ENCODE peak calls at places on chromosomes 11 and 22, in six cellular contexts. One of them, this sample, is unnamed.

GRCh38 chr11:10744206-10744605 is 6.8 kb upstream of the CTR9 start:
- DNase-seq in NCI-H1417: no peak
- DNase-seq in NCI-H1436: no peak
- DNase-seq in stimulated activated CD4-positive, alpha-beta T cell treated with anti-CD3 and anti-CD28 coated beads, Interleukin-15, amount 100 ng/mL, for 1 hour: no peak
- DNase-seq in SJSA1: no peak
- DNase-seq in SHP77 treated with DMSO at 0.1 percent for 48 hours: no peak
- DNase-seq in this sample: no peak

GRCh38 chr11:116207349-116207748 is 565.4 kb downstream of the BUD13 start:
- DNase-seq in NCI-H1417: peak
- DNase-seq in NCI-H1436: peak
- DNase-seq in stimulated activated CD4-positive, alpha-beta T cell treated with anti-CD3 and anti-CD28 coated beads, Interleukin-15, amount 100 ng/mL, for 1 hour: no peak
- DNase-seq in SJSA1: no peak
- DNase-seq in SHP77 treated with DMSO at 0.1 percent for 48 hours: no peak
- DNase-seq in this sample: no peak

GRCh38 chr11:7473702-7474101 is 11.6 kb upstream of the OLFML1 start:
- DNase-seq in NCI-H1417: no peak
- DNase-seq in NCI-H1436: no peak
- DNase-seq in stimulated activated CD4-positive, alpha-beta T cell treated with anti-CD3 and anti-CD28 coated beads, Interleukin-15, amount 100 ng/mL, for 1 hour: no peak
- DNase-seq in SJSA1: no peak
- DNase-seq in SHP77 treated with DMSO at 0.1 percent for 48 hours: no peak
- DNase-seq in this sample: no peak

GRCh38 chr11:118343248-118343647 is 743 bp upstream of the CD3D start:
- DNase-seq in NCI-H1417: no peak
- DNase-seq in NCI-H1436: no peak
- DNase-seq in stimulated activated CD4-positive, alpha-beta T cell treated with anti-CD3 and anti-CD28 coated beads, Interleukin-15, amount 100 ng/mL, for 1 hour: no peak
- DNase-seq in SJSA1: no peak
- DNase-seq in SHP77 treated with DMSO at 0.1 percent for 48 hours: no peak
- DNase-seq in this sample: no peak

GRCh38 chr11:17506942-17507341 is 30.3 kb upstream of the ABCC8 start:
- DNase-seq in NCI-H1417: no peak
- DNase-seq in NCI-H1436: no peak
- DNase-seq in stimulated activated CD4-positive, alpha-beta T cell treated with anti-CD3 and anti-CD28 coated beads, Interleukin-15, amount 100 ng/mL, for 1 hour: no peak
- DNase-seq in SJSA1: no peak
- DNase-seq in SHP77 treated with DMSO at 0.1 percent for 48 hours: no peak
- DNase-seq in this sample: no peak

GRCh38 chr22:35477911-35478582 is 62.6 kb upstream of the RASD2 start:
- DNase-seq in NCI-H1417: peak
- DNase-seq in NCI-H1436: peak
- DNase-seq in stimulated activated CD4-positive, alpha-beta T cell treated with anti-CD3 and anti-CD28 coated beads, Interleukin-15, amount 100 ng/mL, for 1 hour: no peak
- DNase-seq in SJSA1: peak
- DNase-seq in SHP77 treated with DMSO at 0.1 percent for 48 hours: peak
- DNase-seq in this sample: peak

GRCh38 chr11:102239906-102240305 is 77.4 kb upstream of the BIRC3 start:
- DNase-seq in NCI-H1417: no peak
- DNase-seq in NCI-H1436: no peak
- DNase-seq in stimulated activated CD4-positive, alpha-beta T cell treated with anti-CD3 and anti-CD28 coated beads, Interleukin-15, amount 100 ng/mL, for 1 hour: no peak
- DNase-seq in SJSA1: no peak
- DNase-seq in SHP77 treated with DMSO at 0.1 percent for 48 hours: no peak
- DNase-seq in this sample: no peak

GRCh38 chr22:17786435-17787158 is 12.3 kb upstream of the BID start:
- DNase-seq in NCI-H1417: peak
- DNase-seq in NCI-H1436: no peak
- DNase-seq in stimulated activated CD4-positive, alpha-beta T cell treated with anti-CD3 and anti-CD28 coated beads, Interleukin-15, amount 100 ng/mL, for 1 hour: no peak
- DNase-seq in SJSA1: no peak
- DNase-seq in SHP77 treated with DMSO at 0.1 percent for 48 hours: no peak
- DNase-seq in this sample: peak

GRCh38 chr11:12762283-12762682 is 88.1 kb downstream of the TEAD1 start:
- DNase-seq in NCI-H1417: no peak
- DNase-seq in NCI-H1436: no peak
- DNase-seq in stimulated activated CD4-positive, alpha-beta T cell treated with anti-CD3 and anti-CD28 coated beads, Interleukin-15, amount 100 ng/mL, for 1 hour: no peak
- DNase-seq in SJSA1: no peak
- DNase-seq in SHP77 treated with DMSO at 0.1 percent for 48 hours: no peak
- DNase-seq in this sample: no peak

GRCh38 chr11:8241373-8242112 is 22.1 kb downstream of the LMO1 start:
- DNase-seq in NCI-H1417: no peak
- DNase-seq in NCI-H1436: no peak
- DNase-seq in stimulated activated CD4-positive, alpha-beta T cell treated with anti-CD3 and anti-CD28 coated beads, Interleukin-15, amount 100 ng/mL, for 1 hour: no peak
- DNase-seq in SJSA1: no peak
- DNase-seq in SHP77 treated with DMSO at 0.1 percent for 48 hours: no peak
- DNase-seq in this sample: no peak

GRCh38 chr11:86193297-86194095 is 51.1 kb upstream of the EED start:
- DNase-seq in NCI-H1417: peak
- DNase-seq in NCI-H1436: peak
- DNase-seq in stimulated activated CD4-positive, alpha-beta T cell treated with anti-CD3 and anti-CD28 coated beads, Interleukin-15, amount 100 ng/mL, for 1 hour: peak
- DNase-seq in SJSA1: peak
- DNase-seq in SHP77 treated with DMSO at 0.1 percent for 48 hours: peak
- DNase-seq in this sample: peak

GRCh38 chr11:95289378-95289777 is 58.4 kb upstream of the SESN3 start:
- DNase-seq in NCI-H1417: no peak
- DNase-seq in NCI-H1436: no peak
- DNase-seq in stimulated activated CD4-positive, alpha-beta T cell treated with anti-CD3 and anti-CD28 coated beads, Interleukin-15, amount 100 ng/mL, for 1 hour: no peak
- DNase-seq in SJSA1: no peak
- DNase-seq in SHP77 treated with DMSO at 0.1 percent for 48 hours: no peak
- DNase-seq in this sample: no peak

GRCh38 chr22:48708558-48709245 is 1119.0 kb downstream of the BRD1 start:
- DNase-seq in NCI-H1417: no peak
- DNase-seq in NCI-H1436: no peak
- DNase-seq in stimulated activated CD4-positive, alpha-beta T cell treated with anti-CD3 and anti-CD28 coated beads, Interleukin-15, amount 100 ng/mL, for 1 hour: no peak
- DNase-seq in SJSA1: no peak
- DNase-seq in SHP77 treated with DMSO at 0.1 percent for 48 hours: no peak
- DNase-seq in this sample: no peak

GRCh38 chr11:73961321-73961720 is 10.5 kb downstream of the DNAJB13 start:
- DNase-seq in NCI-H1417: no peak
- DNase-seq in NCI-H1436: no peak
- DNase-seq in stimulated activated CD4-positive, alpha-beta T cell treated with anti-CD3 and anti-CD28 coated beads, Interleukin-15, amount 100 ng/mL, for 1 hour: no peak
- DNase-seq in SJSA1: no peak
- DNase-seq in SHP77 treated with DMSO at 0.1 percent for 48 hours: no peak
- DNase-seq in this sample: no peak

GRCh38 chr22:24101966-24102365 is 79.3 kb upstream of the SUSD2 start:
- DNase-seq in NCI-H1417: no peak
- DNase-seq in NCI-H1436: no peak
- DNase-seq in stimulated activated CD4-positive, alpha-beta T cell treated with anti-CD3 and anti-CD28 coated beads, Interleukin-15, amount 100 ng/mL, for 1 hour: no peak
- DNase-seq in SJSA1: no peak
- DNase-seq in SHP77 treated with DMSO at 0.1 percent for 48 hours: no peak
- DNase-seq in this sample: no peak

GRCh38 chr11:15667127-15667725 is 552.5 kb downstream of the INSC start:
- DNase-seq in NCI-H1417: no peak
- DNase-seq in NCI-H1436: no peak
- DNase-seq in stimulated activated CD4-positive, alpha-beta T cell treated with anti-CD3 and anti-CD28 coated beads, Interleukin-15, amount 100 ng/mL, for 1 hour: no peak
- DNase-seq in SJSA1: no peak
- DNase-seq in SHP77 treated with DMSO at 0.1 percent for 48 hours: no peak
- DNase-seq in this sample: peak

GRCh38 chr22:42273855-42274451 is 3.5 kb upstream of the TCF20 start:
- DNase-seq in NCI-H1417: peak
- DNase-seq in NCI-H1436: no peak
- DNase-seq in stimulated activated CD4-positive, alpha-beta T cell treated with anti-CD3 and anti-CD28 coated beads, Interleukin-15, amount 100 ng/mL, for 1 hour: no peak
- DNase-seq in SJSA1: no peak
- DNase-seq in SHP77 treated with DMSO at 0.1 percent for 48 hours: no peak
- DNase-seq in this sample: no peak

GRCh38 chr11:67448220-67448609 is 4.3 kb downstream of the GPR152 start:
- DNase-seq in NCI-H1417: no peak
- DNase-seq in NCI-H1436: no peak
- DNase-seq in stimulated activated CD4-positive, alpha-beta T cell treated with anti-CD3 and anti-CD28 coated beads, Interleukin-15, amount 100 ng/mL, for 1 hour: no peak
- DNase-seq in SJSA1: no peak
- DNase-seq in SHP77 treated with DMSO at 0.1 percent for 48 hours: no peak
- DNase-seq in this sample: no peak

GRCh38 chr22:37970864-37971263 is 13.5 kb downstream of the SOX10 start:
- DNase-seq in NCI-H1417: no peak
- DNase-seq in NCI-H1436: no peak
- DNase-seq in stimulated activated CD4-positive, alpha-beta T cell treated with anti-CD3 and anti-CD28 coated beads, Interleukin-15, amount 100 ng/mL, for 1 hour: no peak
- DNase-seq in SJSA1: no peak
- DNase-seq in SHP77 treated with DMSO at 0.1 percent for 48 hours: no peak
- DNase-seq in this sample: no peak

GRCh38 chr11:36490026-36490806 is 19.9 kb downstream of the TRAF6 start:
- DNase-seq in NCI-H1417: no peak
- DNase-seq in NCI-H1436: no peak
- DNase-seq in stimulated activated CD4-positive, alpha-beta T cell treated with anti-CD3 and anti-CD28 coated beads, Interleukin-15, amount 100 ng/mL, for 1 hour: no peak
- DNase-seq in SJSA1: no peak
- DNase-seq in SHP77 treated with DMSO at 0.1 percent for 48 hours: no peak
- DNase-seq in this sample: no peak

GRCh38 chr11:78000193-78000592 is 5.7 kb upstream of the INTS4 start:
- DNase-seq in NCI-H1417: peak
- DNase-seq in NCI-H1436: peak
- DNase-seq in stimulated activated CD4-positive, alpha-beta T cell treated with anti-CD3 and anti-CD28 coated beads, Interleukin-15, amount 100 ng/mL, for 1 hour: no peak
- DNase-seq in SJSA1: peak
- DNase-seq in SHP77 treated with DMSO at 0.1 percent for 48 hours: peak
- DNase-seq in this sample: peak

This sample was measured in mucosa of gallbladder.